ENCODE peak calls at places on chromosomes 1 and 21, in nine cellular contexts. Y is cardiac fibroblast, F is heart right ventricle, R is HFF-Myc, S is AG10803, Z is astrocyte of the spinal cord, N is lower leg skin, H is fibroblast of mammary gland, C is choroid plexus epithelial cell. D is an unnamed sample.

GRCh38 chr1:218330043-218330623 is 15.0 kb upstream of the TGFB2 start:
- DNase-seq in Y (peak; percentile 68), F (no peak), R (no peak), S (peak; percentile 45), Z (peak; percentile 57), N (no peak), H (peak; percentile 64), C (peak; percentile 74), D (no peak)

GRCh38 chr1:207009945-207010344 is 22.6 kb downstream of the C1orf116 start:
- DNase-seq in Y (no peak), F (no peak), R (no peak), S (no peak), Z (no peak), N (no peak), H (no peak), C (no peak), D (no peak)

GRCh38 chr1:50423670-50424000 is 392 bp upstream of the DMRTA2 start:
- DNase-seq in Y (no peak), F (no peak), R (no peak), S (no peak), Z (no peak), N (no peak), H (no peak), C (no peak), D (no peak)

GRCh38 chr1:29682918-29683314 is 446.6 kb downstream of the PTPRU start:
- DNase-seq in Y (peak; percentile 36), F (no peak), R (no peak), S (peak; percentile 35), Z (peak; percentile 39), N (no peak), H (no peak), C (peak; percentile 30), D (no peak)

GRCh38 chr1:77831566-77831965 is 52.1 kb downstream of the MIGA1 start:
- DNase-seq in Y (peak; percentile 56), F (no peak), R (no peak), S (no peak), Z (peak; percentile 41), N (no peak), H (peak; percentile 42), C (peak; percentile 42), D (no peak)

GRCh38 chr1:226575436-226576390 is 27.1 kb downstream of the STUM start:
- DNase-seq in Y (no peak), F (no peak), R (no peak), S (no peak), Z (no peak), N (no peak), H (no peak), C (no peak), D (no peak)

GRCh38 chr1:9280015-9280860 is 12.5 kb upstream of the SPSB1 start:
- DNase-seq in Y (peak; percentile 87), F (no peak), R (peak; percentile 78), S (peak; percentile 95), Z (peak; percentile 93), N (peak; percentile 54), H (peak; percentile 96), C (peak; percentile 85), D (no peak)

GRCh38 chr1:236206548-236206947 is 64.2 kb downstream of the GPR137B start:
- DNase-seq in Y (no peak), F (peak; percentile 19), R (no peak), S (no peak), Z (no peak), N (peak; percentile 22), H (no peak), C (no peak), D (no peak)

GRCh38 chr1:19730793-19731192 is 66.1 kb downstream of the HTR6 start:
- DNase-seq in Y (no peak), F (no peak), R (no peak), S (no peak), Z (no peak), N (no peak), H (no peak), C (no peak), D (no peak)

GRCh38 chr21:31573217-31573616 is 86.3 kb upstream of the SOD1 start:
- DNase-seq in Y (no peak), F (no peak), R (no peak), S (no peak), Z (no peak), N (no peak), H (no peak), C (no peak), D (no peak)

GRCh38 chr1:35851175-35851869 is 31.7 kb upstream of the AGO1 start:
- DNase-seq in Y (peak; percentile 81), F (no peak), R (no peak), S (peak; percentile 88), Z (peak; percentile 72), N (no peak), H (peak; percentile 38), C (peak; percentile 82), D (no peak)

GRCh38 chr1:35856964-35857363 is 26.0 kb upstream of the AGO1 start:
- DNase-seq in Y (no peak), F (no peak), R (no peak), S (no peak), Z (no peak), N (no peak), H (no peak), C (no peak), D (no peak)

GRCh38 chr1:35852241-35852640 is 30.8 kb upstream of the AGO1 start:
- DNase-seq in Y (no peak), F (no peak), R (no peak), S (no peak), Z (no peak), N (no peak), H (no peak), C (no peak), D (no peak)

GRCh38 chr1:35857830-35858229 is 25.2 kb upstream of the AGO1 start:
- DNase-seq in Y (peak; percentile 61), F (no peak), R (no peak), S (peak; percentile 26), Z (peak; percentile 36), N (no peak), H (peak; percentile 35), C (peak; percentile 74), D (no peak)

GRCh38 chr1:35855016-35855700 is 27.9 kb upstream of the AGO1 start:
- DNase-seq in Y (no peak), F (no peak), R (peak; percentile 16), S (no peak), Z (no peak), N (no peak), H (no peak), C (no peak), D (no peak)
- TF ChIP-seq CTCF in Y (no peak), F (no peak), R (no peak), S (no peak), Z (no peak), N (no peak), H (no peak), C (no peak), D (no peak)

DNA sequence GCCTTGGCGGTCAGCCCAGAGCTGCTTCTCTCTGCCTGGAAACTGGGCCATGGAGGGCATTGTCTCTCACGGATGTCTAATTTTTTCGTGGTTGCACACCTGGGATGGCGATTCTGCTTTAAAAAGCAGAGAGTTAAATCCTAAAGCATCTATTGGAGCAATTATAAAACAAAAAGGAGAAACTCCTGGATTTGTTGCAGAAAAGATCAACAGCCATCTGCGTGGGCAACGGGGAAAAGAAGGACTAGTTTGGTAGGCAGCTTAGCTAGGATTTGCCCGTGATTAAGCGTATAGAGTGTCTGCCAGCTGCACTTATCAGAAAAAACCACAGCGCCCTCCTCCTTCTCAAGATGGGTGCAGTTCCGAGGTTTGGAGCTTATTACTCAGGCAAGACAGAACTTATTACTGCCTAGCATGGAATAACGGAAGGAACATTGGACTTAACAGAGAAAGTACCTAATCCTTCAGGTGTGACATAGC is 524 bp upstream of the SLC25A24 start:
- DNase-seq in Y (peak; percentile 82), F (peak; percentile 33), R (peak; percentile 40), S (peak; percentile 74), Z (peak; percentile 72), N (peak; percentile 49), H (peak; percentile 84), C (peak; percentile 73), D (no peak)
- TF ChIP-seq CTCF in Y (peak; percentile 24), F (peak; percentile 7), R (peak; percentile 24), S (peak; percentile 44), Z (peak; percentile 26), N (no peak), H (peak; percentile 33), C (peak; percentile 46), D (peak; percentile 16)

GRCh38 chr1:75198163-75198562 is 64.0 kb downstream of the LHX8 start:
- DNase-seq in Y (no peak), F (no peak), R (no peak), S (no peak), Z (no peak), N (no peak), H (no peak), C (no peak), D (no peak)

GRCh38 chr1:75203415-75204277 is 69.5 kb downstream of the LHX8 start:
- DNase-seq in Y (peak; percentile 63), F (no peak), R (peak; percentile 9), S (peak; percentile 53), Z (peak; percentile 52), N (no peak), H (peak; percentile 54), C (peak; percentile 69), D (no peak)

GRCh38 chr1:75198761-75199160 is 64.6 kb downstream of the LHX8 start:
- DNase-seq in Y (no peak), F (no peak), R (no peak), S (no peak), Z (no peak), N (no peak), H (no peak), C (no peak), D (no peak)

DNA sequence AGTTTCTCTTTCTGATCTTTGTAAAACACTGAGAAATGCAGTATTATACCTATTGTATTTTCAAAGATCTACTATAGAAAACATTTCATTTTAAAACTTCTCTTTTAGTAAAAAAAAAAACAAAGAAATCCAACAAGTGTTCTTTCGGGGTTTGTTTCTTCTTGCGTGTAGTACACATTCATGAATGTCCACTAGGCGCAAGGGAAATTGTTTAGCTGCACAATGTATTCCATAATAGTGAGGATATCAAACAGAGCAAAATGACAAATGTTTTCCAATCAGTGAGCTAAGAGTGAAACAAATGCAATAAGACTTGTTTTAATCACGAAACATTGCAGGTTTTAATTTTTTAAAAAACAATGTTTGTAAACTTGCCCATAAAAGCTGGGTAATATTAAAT is 68.6 kb downstream of the LHX8 start:
- DNase-seq in Y (no peak), F (no peak), R (no peak), S (no peak), Z (no peak), N (no peak), H (no peak), C (no peak), D (no peak)
- TF ChIP-seq CTCF in Y (no peak), F (no peak), R (no peak), S (no peak), Z (no peak), N (no peak), H (no peak), C (no peak), D (no peak)

GRCh38 chr1:178665579-178665978 is 59.5 kb upstream of the RALGPS2 start:
- DNase-seq in Y (no peak), F (no peak), R (no peak), S (no peak), Z (no peak), N (no peak), H (no peak), C (no peak), D (no peak)

GRCh38 chr1:178660484-178660883 is 64.6 kb upstream of the RALGPS2 start:
- DNase-seq in Y (no peak), F (no peak), R (no peak), S (no peak), Z (no peak), N (no peak), H (no peak), C (no peak), D (no peak)

GRCh38 chr1:178659789-178660208 is 65.2 kb upstream of the RALGPS2 start:
- DNase-seq in Y (no peak), F (no peak), R (no peak), S (no peak), Z (no peak), N (no peak), H (no peak), C (no peak), D (no peak)

GRCh38 chr1:178664278-178664677 is 60.8 kb upstream of the RALGPS2 start:
- DNase-seq in Y (no peak), F (no peak), R (no peak), S (no peak), Z (no peak), N (no peak), H (no peak), C (no peak), D (no peak)
- TF ChIP-seq CTCF in Y (no peak), F (no peak), R (no peak), S (no peak), Z (no peak), N (no peak), H (no peak), C (no peak), D (no peak)